ENCODE peak calls at places on chromosomes 5 and 9, in six cellular contexts. A, R, X, W, N and G are unnamed samples.

GRCh38 chr5:67166460-67166871 is 30.1 kb downstream of the CD180 start:
- DNase-seq in X (no peak), W (peak; percentile 66), N (peak; percentile 82), R (no peak), A (peak; percentile 5), G (peak; percentile 91)

GRCh38 chr9:91726406-91727100 is 223.5 kb downstream of the ROR2 start:
- DNase-seq in N (no peak), A (no peak), W (no peak), R (no peak), X (no peak), G (no peak)

GRCh38 chr5:90475436-90475980 is 844 bp downstream of the POLR3G start:
- DNase-seq in N (no peak), W (no peak), X (no peak), A (no peak), R (no peak), G (no peak)

GRCh38 chr5:173138707-173139106 is 5.6 kb upstream of the BNIP1 start:
- DNase-seq in A (no peak), W (no peak), N (no peak), X (no peak), R (no peak), G (peak; percentile 43)

GRCh38 chr9:131432597-131433301 is 38.9 kb downstream of the PRRC2B start:
- DNase-seq in X (no peak), N (no peak), R (peak; percentile 95), W (no peak), A (peak; percentile 88), G (peak; percentile 61)

GRCh38 chr9:79673614-79674013 is 101.8 kb downstream of the TLE4 start:
- DNase-seq in N (no peak), X (no peak), A (no peak), R (no peak), W (no peak), G (no peak)

GRCh38 chr5:82356808-82357671 is 78.9 kb upstream of the RPS23 start:
- DNase-seq in A (peak; percentile 98), R (peak; percentile 9), N (peak; percentile 85), W (peak; percentile 85), X (no peak), G (peak; percentile 81)

GRCh38 chr5:62282951-62283446 is 23.0 kb upstream of the KIF2A start:
- DNase-seq in R (no peak), X (no peak), N (no peak), A (no peak), W (no peak), G (no peak)

GRCh38 chr9:101536351-101536750 is 2.7 kb downstream of the RNF20 start:
- DNase-seq in W (no peak), R (peak; percentile 83), N (no peak), X (no peak), A (peak; percentile 30), G (no peak)

GRCh38 chr5:73901045-73901444 is 275.0 kb downstream of the ARHGEF28 start:
- DNase-seq in A (peak; percentile 85), W (no peak), N (no peak), X (no peak), R (peak; percentile 77), G (peak; percentile 11)

GRCh38 chr5:79235222-79235577 is 731 bp upstream of the JMY start:
- DNase-seq in A (peak; percentile 26), W (no peak), R (no peak), N (peak; percentile 17), X (no peak), G (no peak)

GRCh38 chr5:136042665-136043121 is 13.9 kb downstream of the TGFBI start:
- DNase-seq in W (no peak), A (peak; percentile 68), X (no peak), N (no peak), R (no peak), G (no peak)